ENCODE peak calls at places on chromosomes 3 and 15, in ten cellular contexts. One of them, this sample, is unnamed.
A peak's percentile ranks its signal among the peaks of the same experiment; 100 is the strongest.

GRCh38 chr15:83973816-83974215 is 261.8 kb upstream of the GOLGA6L4 start:
- DNase-seq in head of caudate nucleus: no peak
- DNase-seq in LoVo: peak; percentile 8
- DNase-seq in upper lobe of right lung: no peak
- DNase-seq in NCI-H510A treated with DMSO at 0.1 percent for 48 hours: no peak
- DNase-seq in amniotic stem cell: no peak
- DNase-seq in COR-L47: no peak
- DNase-seq in transverse colon: no peak
- DNase-seq in activated CD4-positive, CD25-positive, alpha-beta regulatory T cell treated with anti-CD3 and anti-CD28 coated beads, Interleukin-2, amount 50 U/mL, for 72 hours: no peak
- DNase-seq in HFF-Myc: no peak
- DNase-seq in this sample: no peak

GRCh38 chr15:51403072-51403878 is 61.8 kb downstream of the GLDN start:
- DNase-seq in head of caudate nucleus: peak; percentile 54
- DNase-seq in LoVo: peak; percentile 16
- DNase-seq in upper lobe of right lung: no peak
- DNase-seq in NCI-H510A treated with DMSO at 0.1 percent for 48 hours: peak; percentile 16
- DNase-seq in amniotic stem cell: no peak
- DNase-seq in COR-L47: peak; percentile 23
- DNase-seq in transverse colon: no peak
- DNase-seq in activated CD4-positive, CD25-positive, alpha-beta regulatory T cell treated with anti-CD3 and anti-CD28 coated beads, Interleukin-2, amount 50 U/mL, for 72 hours: no peak
- DNase-seq in HFF-Myc: no peak
- DNase-seq in this sample: no peak

GRCh38 chr3:187266691-187267090 is 24.8 kb downstream of the MASP1 start:
- DNase-seq in head of caudate nucleus: no peak
- DNase-seq in LoVo: no peak
- DNase-seq in upper lobe of right lung: no peak
- DNase-seq in NCI-H510A treated with DMSO at 0.1 percent for 48 hours: no peak
- DNase-seq in amniotic stem cell: no peak
- DNase-seq in COR-L47: no peak
- DNase-seq in transverse colon: no peak
- DNase-seq in activated CD4-positive, CD25-positive, alpha-beta regulatory T cell treated with anti-CD3 and anti-CD28 coated beads, Interleukin-2, amount 50 U/mL, for 72 hours: no peak
- DNase-seq in HFF-Myc: no peak
- DNase-seq in this sample: no peak

GRCh38 chr3:14631101-14631497 is 20.5 kb upstream of the CCDC174 start:
- DNase-seq in head of caudate nucleus: no peak
- DNase-seq in LoVo: no peak
- DNase-seq in upper lobe of right lung: no peak
- DNase-seq in NCI-H510A treated with DMSO at 0.1 percent for 48 hours: no peak
- DNase-seq in amniotic stem cell: no peak
- DNase-seq in COR-L47: no peak
- DNase-seq in transverse colon: no peak
- DNase-seq in activated CD4-positive, CD25-positive, alpha-beta regulatory T cell treated with anti-CD3 and anti-CD28 coated beads, Interleukin-2, amount 50 U/mL, for 72 hours: no peak
- DNase-seq in HFF-Myc: no peak
- DNase-seq in this sample: no peak

GRCh38 chr15:77628010-77628409 is 4.7 kb downstream of the LINGO1 start:
- DNase-seq in head of caudate nucleus: no peak
- DNase-seq in LoVo: no peak
- DNase-seq in upper lobe of right lung: no peak
- DNase-seq in NCI-H510A treated with DMSO at 0.1 percent for 48 hours: no peak
- DNase-seq in amniotic stem cell: no peak
- DNase-seq in COR-L47: no peak
- DNase-seq in transverse colon: no peak
- DNase-seq in activated CD4-positive, CD25-positive, alpha-beta regulatory T cell treated with anti-CD3 and anti-CD28 coated beads, Interleukin-2, amount 50 U/mL, for 72 hours: no peak
- DNase-seq in HFF-Myc: no peak
- DNase-seq in this sample: no peak

GRCh38 chr3:148147896-148148295 is 549.8 kb upstream of the AGTR1 start:
- DNase-seq in head of caudate nucleus: no peak
- DNase-seq in LoVo: no peak
- DNase-seq in upper lobe of right lung: no peak
- DNase-seq in NCI-H510A treated with DMSO at 0.1 percent for 48 hours: no peak
- DNase-seq in amniotic stem cell: no peak
- DNase-seq in COR-L47: no peak
- DNase-seq in transverse colon: no peak
- DNase-seq in activated CD4-positive, CD25-positive, alpha-beta regulatory T cell treated with anti-CD3 and anti-CD28 coated beads, Interleukin-2, amount 50 U/mL, for 72 hours: no peak
- DNase-seq in HFF-Myc: no peak
- DNase-seq in this sample: no peak

GRCh38 chr15:95784508-95784907 is 546.0 kb upstream of the NR2F2 start:
- DNase-seq in head of caudate nucleus: no peak
- DNase-seq in LoVo: no peak
- DNase-seq in upper lobe of right lung: no peak
- DNase-seq in NCI-H510A treated with DMSO at 0.1 percent for 48 hours: no peak
- DNase-seq in amniotic stem cell: no peak
- DNase-seq in COR-L47: no peak
- DNase-seq in transverse colon: no peak
- DNase-seq in activated CD4-positive, CD25-positive, alpha-beta regulatory T cell treated with anti-CD3 and anti-CD28 coated beads, Interleukin-2, amount 50 U/mL, for 72 hours: no peak
- DNase-seq in HFF-Myc: no peak
- DNase-seq in this sample: no peak

GRCh38 chr3:165463546-165463945 is 267.4 kb upstream of the SLITRK3 start:
- DNase-seq in head of caudate nucleus: no peak
- DNase-seq in LoVo: no peak
- DNase-seq in upper lobe of right lung: no peak
- DNase-seq in NCI-H510A treated with DMSO at 0.1 percent for 48 hours: no peak
- DNase-seq in amniotic stem cell: no peak
- DNase-seq in COR-L47: no peak
- DNase-seq in transverse colon: no peak
- DNase-seq in activated CD4-positive, CD25-positive, alpha-beta regulatory T cell treated with anti-CD3 and anti-CD28 coated beads, Interleukin-2, amount 50 U/mL, for 72 hours: no peak
- DNase-seq in HFF-Myc: no peak
- DNase-seq in this sample: no peak

GRCh38 chr15:40439461-40440299 is 1.1 kb upstream of the BAHD1 start:
- DNase-seq in head of caudate nucleus: peak; percentile 49
- DNase-seq in LoVo: peak; percentile 15
- DNase-seq in upper lobe of right lung: peak; percentile 80
- DNase-seq in NCI-H510A treated with DMSO at 0.1 percent for 48 hours: peak; percentile 24
- DNase-seq in amniotic stem cell: no peak
- DNase-seq in COR-L47: peak; percentile 56
- DNase-seq in transverse colon: peak; percentile 68
- DNase-seq in activated CD4-positive, CD25-positive, alpha-beta regulatory T cell treated with anti-CD3 and anti-CD28 coated beads, Interleukin-2, amount 50 U/mL, for 72 hours: no peak
- DNase-seq in HFF-Myc: no peak
- DNase-seq in this sample: no peak

GRCh38 chr3:113086506-113087461 is 96.0 kb downstream of the GTPBP8 start:
- DNase-seq in head of caudate nucleus: no peak
- DNase-seq in LoVo: no peak
- DNase-seq in upper lobe of right lung: no peak
- DNase-seq in NCI-H510A treated with DMSO at 0.1 percent for 48 hours: no peak
- DNase-seq in amniotic stem cell: no peak
- DNase-seq in COR-L47: no peak
- DNase-seq in transverse colon: no peak
- DNase-seq in activated CD4-positive, CD25-positive, alpha-beta regulatory T cell treated with anti-CD3 and anti-CD28 coated beads, Interleukin-2, amount 50 U/mL, for 72 hours: no peak
- DNase-seq in HFF-Myc: peak; percentile 19
- DNase-seq in this sample: no peak

GRCh38 chr3:51961607-51962569 is 5.4 kb downstream of the PCBP4 start:
- DNase-seq in head of caudate nucleus: no peak
- DNase-seq in LoVo: no peak
- DNase-seq in upper lobe of right lung: no peak
- DNase-seq in NCI-H510A treated with DMSO at 0.1 percent for 48 hours: no peak
- DNase-seq in amniotic stem cell: no peak
- DNase-seq in COR-L47: no peak
- DNase-seq in transverse colon: no peak
- DNase-seq in activated CD4-positive, CD25-positive, alpha-beta regulatory T cell treated with anti-CD3 and anti-CD28 coated beads, Interleukin-2, amount 50 U/mL, for 72 hours: no peak
- DNase-seq in HFF-Myc: no peak
- DNase-seq in this sample: no peak

GRCh38 chr3:161649900-161650484 is 153.4 kb downstream of the OTOL1 start:
- DNase-seq in head of caudate nucleus: no peak
- DNase-seq in LoVo: no peak
- DNase-seq in upper lobe of right lung: no peak
- DNase-seq in NCI-H510A treated with DMSO at 0.1 percent for 48 hours: no peak
- DNase-seq in amniotic stem cell: no peak
- DNase-seq in COR-L47: no peak
- DNase-seq in transverse colon: no peak
- DNase-seq in activated CD4-positive, CD25-positive, alpha-beta regulatory T cell treated with anti-CD3 and anti-CD28 coated beads, Interleukin-2, amount 50 U/mL, for 72 hours: no peak
- DNase-seq in HFF-Myc: no peak
- DNase-seq in this sample: no peak

GRCh38 chr15:77980094-77980493 is 97.4 kb downstream of the TBC1D2B start:
- DNase-seq in head of caudate nucleus: no peak
- DNase-seq in LoVo: no peak
- DNase-seq in upper lobe of right lung: no peak
- DNase-seq in NCI-H510A treated with DMSO at 0.1 percent for 48 hours: no peak
- DNase-seq in amniotic stem cell: no peak
- DNase-seq in COR-L47: no peak
- DNase-seq in transverse colon: no peak
- DNase-seq in activated CD4-positive, CD25-positive, alpha-beta regulatory T cell treated with anti-CD3 and anti-CD28 coated beads, Interleukin-2, amount 50 U/mL, for 72 hours: no peak
- DNase-seq in HFF-Myc: no peak
- DNase-seq in this sample: peak; percentile 60

GRCh38 chr3:141709126-141709770 is 28.9 kb upstream of the RNF7 start:
- DNase-seq in head of caudate nucleus: no peak
- DNase-seq in LoVo: no peak
- DNase-seq in upper lobe of right lung: no peak
- DNase-seq in NCI-H510A treated with DMSO at 0.1 percent for 48 hours: no peak
- DNase-seq in amniotic stem cell: no peak
- DNase-seq in COR-L47: no peak
- DNase-seq in transverse colon: no peak
- DNase-seq in activated CD4-positive, CD25-positive, alpha-beta regulatory T cell treated with anti-CD3 and anti-CD28 coated beads, Interleukin-2, amount 50 U/mL, for 72 hours: no peak
- DNase-seq in HFF-Myc: no peak
- DNase-seq in this sample: no peak

GRCh38 chr15:76274226-76274625 is 37.0 kb downstream of the ETFA start:
- DNase-seq in head of caudate nucleus: no peak
- DNase-seq in LoVo: no peak
- DNase-seq in upper lobe of right lung: no peak
- DNase-seq in NCI-H510A treated with DMSO at 0.1 percent for 48 hours: no peak
- DNase-seq in amniotic stem cell: no peak
- DNase-seq in COR-L47: no peak
- DNase-seq in transverse colon: no peak
- DNase-seq in activated CD4-positive, CD25-positive, alpha-beta regulatory T cell treated with anti-CD3 and anti-CD28 coated beads, Interleukin-2, amount 50 U/mL, for 72 hours: no peak
- DNase-seq in HFF-Myc: no peak
- DNase-seq in this sample: no peak

GRCh38 chr3:158079599-158079998 is 26.6 kb downstream of the SHOX2 start:
- DNase-seq in head of caudate nucleus: no peak
- DNase-seq in LoVo: no peak
- DNase-seq in upper lobe of right lung: no peak
- DNase-seq in NCI-H510A treated with DMSO at 0.1 percent for 48 hours: no peak
- DNase-seq in amniotic stem cell: no peak
- DNase-seq in COR-L47: no peak
- DNase-seq in transverse colon: no peak
- DNase-seq in activated CD4-positive, CD25-positive, alpha-beta regulatory T cell treated with anti-CD3 and anti-CD28 coated beads, Interleukin-2, amount 50 U/mL, for 72 hours: no peak
- DNase-seq in HFF-Myc: no peak
- DNase-seq in this sample: no peak

GRCh38 chr15:78671626-78672211 is 30.7 kb upstream of the CHRNB4 start:
- DNase-seq in head of caudate nucleus: no peak
- DNase-seq in LoVo: no peak
- DNase-seq in upper lobe of right lung: no peak
- DNase-seq in NCI-H510A treated with DMSO at 0.1 percent for 48 hours: no peak
- DNase-seq in amniotic stem cell: no peak
- DNase-seq in COR-L47: peak; percentile 80
- DNase-seq in transverse colon: no peak
- DNase-seq in activated CD4-positive, CD25-positive, alpha-beta regulatory T cell treated with anti-CD3 and anti-CD28 coated beads, Interleukin-2, amount 50 U/mL, for 72 hours: no peak
- DNase-seq in HFF-Myc: no peak
- DNase-seq in this sample: no peak

GRCh38 chr3:187291001-187291511 is 481 bp downstream of the MASP1 start:
- DNase-seq in head of caudate nucleus: peak; percentile 21
- DNase-seq in LoVo: no peak
- DNase-seq in upper lobe of right lung: no peak
- DNase-seq in NCI-H510A treated with DMSO at 0.1 percent for 48 hours: no peak
- DNase-seq in amniotic stem cell: no peak
- DNase-seq in COR-L47: no peak
- DNase-seq in transverse colon: no peak
- DNase-seq in activated CD4-positive, CD25-positive, alpha-beta regulatory T cell treated with anti-CD3 and anti-CD28 coated beads, Interleukin-2, amount 50 U/mL, for 72 hours: no peak
- DNase-seq in HFF-Myc: no peak
- DNase-seq in this sample: no peak

GRCh38 chr15:26894181-26894580 is 27.3 kb downstream of the GABRA5 start:
- DNase-seq in head of caudate nucleus: no peak
- DNase-seq in LoVo: no peak
- DNase-seq in upper lobe of right lung: no peak
- DNase-seq in NCI-H510A treated with DMSO at 0.1 percent for 48 hours: no peak
- DNase-seq in amniotic stem cell: no peak
- DNase-seq in COR-L47: no peak
- DNase-seq in transverse colon: no peak
- DNase-seq in activated CD4-positive, CD25-positive, alpha-beta regulatory T cell treated with anti-CD3 and anti-CD28 coated beads, Interleukin-2, amount 50 U/mL, for 72 hours: no peak
- DNase-seq in HFF-Myc: no peak
- DNase-seq in this sample: no peak

GRCh38 chr3:188370081-188370830 is 216.3 kb downstream of the LPP start:
- DNase-seq in head of caudate nucleus: no peak
- DNase-seq in LoVo: no peak
- DNase-seq in upper lobe of right lung: no peak
- DNase-seq in NCI-H510A treated with DMSO at 0.1 percent for 48 hours: no peak
- DNase-seq in amniotic stem cell: no peak
- DNase-seq in COR-L47: no peak
- DNase-seq in transverse colon: no peak
- DNase-seq in activated CD4-positive, CD25-positive, alpha-beta regulatory T cell treated with anti-CD3 and anti-CD28 coated beads, Interleukin-2, amount 50 U/mL, for 72 hours: no peak
- DNase-seq in HFF-Myc: no peak
- DNase-seq in this sample: no peak

GRCh38 chr15:31607656-31608055 is 281.0 kb downstream of the KLF13 start:
- DNase-seq in head of caudate nucleus: no peak
- DNase-seq in LoVo: no peak
- DNase-seq in upper lobe of right lung: no peak
- DNase-seq in NCI-H510A treated with DMSO at 0.1 percent for 48 hours: no peak
- DNase-seq in amniotic stem cell: no peak
- DNase-seq in COR-L47: no peak
- DNase-seq in transverse colon: no peak
- DNase-seq in activated CD4-positive, CD25-positive, alpha-beta regulatory T cell treated with anti-CD3 and anti-CD28 coated beads, Interleukin-2, amount 50 U/mL, for 72 hours: no peak
- DNase-seq in HFF-Myc: no peak
- DNase-seq in this sample: no peak

GRCh38 chr3:109644332-109644731 is 307.0 kb upstream of the DPPA4 start:
- DNase-seq in head of caudate nucleus: no peak
- DNase-seq in LoVo: no peak
- DNase-seq in upper lobe of right lung: no peak
- DNase-seq in NCI-H510A treated with DMSO at 0.1 percent for 48 hours: no peak
- DNase-seq in amniotic stem cell: no peak
- DNase-seq in COR-L47: no peak
- DNase-seq in transverse colon: no peak
- DNase-seq in activated CD4-positive, CD25-positive, alpha-beta regulatory T cell treated with anti-CD3 and anti-CD28 coated beads, Interleukin-2, amount 50 U/mL, for 72 hours: no peak
- DNase-seq in HFF-Myc: no peak
- DNase-seq in this sample: no peak

GRCh38 chr3:72347819-72348319 is 500.4 kb downstream of the SHQ1 start:
- DNase-seq in head of caudate nucleus: peak; percentile 44
- DNase-seq in LoVo: peak; percentile 62
- DNase-seq in upper lobe of right lung: peak; percentile 87
- DNase-seq in NCI-H510A treated with DMSO at 0.1 percent for 48 hours: no peak
- DNase-seq in amniotic stem cell: peak; percentile 36
- DNase-seq in COR-L47: no peak
- DNase-seq in transverse colon: peak; percentile 72
- DNase-seq in activated CD4-positive, CD25-positive, alpha-beta regulatory T cell treated with anti-CD3 and anti-CD28 coated beads, Interleukin-2, amount 50 U/mL, for 72 hours: peak; percentile 47
- DNase-seq in HFF-Myc: no peak
- DNase-seq in this sample: peak; percentile 83

GRCh38 chr3:149180057-149180573 is 41.5 kb downstream of the CP start:
- DNase-seq in head of caudate nucleus: no peak
- DNase-seq in LoVo: peak; percentile 68
- DNase-seq in upper lobe of right lung: peak; percentile 67
- DNase-seq in NCI-H510A treated with DMSO at 0.1 percent for 48 hours: no peak
- DNase-seq in amniotic stem cell: peak; percentile 94
- DNase-seq in COR-L47: no peak
- DNase-seq in transverse colon: peak; percentile 61
- DNase-seq in activated CD4-positive, CD25-positive, alpha-beta regulatory T cell treated with anti-CD3 and anti-CD28 coated beads, Interleukin-2, amount 50 U/mL, for 72 hours: no peak
- DNase-seq in HFF-Myc: peak; percentile 99
- DNase-seq in this sample: peak; percentile 93

GRCh38 chr3:187186801-187187421 is 10.4 kb upstream of the RTP1 start:
- DNase-seq in head of caudate nucleus: no peak
- DNase-seq in LoVo: peak; percentile 48
- DNase-seq in upper lobe of right lung: no peak
- DNase-seq in NCI-H510A treated with DMSO at 0.1 percent for 48 hours: no peak
- DNase-seq in amniotic stem cell: peak; percentile 67
- DNase-seq in COR-L47: no peak
- DNase-seq in transverse colon: peak; percentile 14
- DNase-seq in activated CD4-positive, CD25-positive, alpha-beta regulatory T cell treated with anti-CD3 and anti-CD28 coated beads, Interleukin-2, amount 50 U/mL, for 72 hours: no peak
- DNase-seq in HFF-Myc: peak; percentile 79
- DNase-seq in this sample: no peak

GRCh38 chr15:37585966-37586656 is 348.3 kb upstream of the TMCO5A start:
- DNase-seq in head of caudate nucleus: no peak
- DNase-seq in LoVo: no peak
- DNase-seq in upper lobe of right lung: no peak
- DNase-seq in NCI-H510A treated with DMSO at 0.1 percent for 48 hours: no peak
- DNase-seq in amniotic stem cell: no peak
- DNase-seq in COR-L47: no peak
- DNase-seq in transverse colon: no peak
- DNase-seq in activated CD4-positive, CD25-positive, alpha-beta regulatory T cell treated with anti-CD3 and anti-CD28 coated beads, Interleukin-2, amount 50 U/mL, for 72 hours: no peak
- DNase-seq in HFF-Myc: peak; percentile 32
- DNase-seq in this sample: no peak

GRCh38 chr3:62873672-62874397 is 1.4 kb downstream of the CADPS start:
- DNase-seq in head of caudate nucleus: peak; percentile 76
- DNase-seq in LoVo: peak; percentile 20
- DNase-seq in upper lobe of right lung: no peak
- DNase-seq in NCI-H510A treated with DMSO at 0.1 percent for 48 hours: peak; percentile 65
- DNase-seq in amniotic stem cell: no peak
- DNase-seq in COR-L47: peak; percentile 46
- DNase-seq in transverse colon: peak; percentile 59
- DNase-seq in activated CD4-positive, CD25-positive, alpha-beta regulatory T cell treated with anti-CD3 and anti-CD28 coated beads, Interleukin-2, amount 50 U/mL, for 72 hours: no peak
- DNase-seq in HFF-Myc: no peak
- DNase-seq in this sample: peak; percentile 77

This sample was measured in suprapubic skin.